ENCODE peak calls at places on chromosomes 13 and 19, in eight cellular contexts. G is pancreas, W is stomach, L is upper lobe of right lung, P is adrenal gland, E is cardiac fibroblast, B is heart right ventricle, H is HAP-1. M is an unnamed sample.
A peak's percentile ranks its signal among the peaks of the same experiment; 100 is the strongest.

GRCh38 chr13:30094015-30094533 is 213.3 kb downstream of the KATNAL1 start:
- DNase-seq in G (no peak), W (no peak), L (no peak), P (no peak), E (no peak), B (no peak), H (no peak), M (no peak)

GRCh38 chr19:52785506-52785905 is 1.1 kb downstream of the ZNF600 start:
- DNase-seq in G (no peak), W (no peak), L (peak; percentile 3), P (no peak), E (no peak), B (no peak), H (no peak), M (no peak)

GRCh38 chr19:6379744-6380143 is 4.0 kb upstream of the PSPN start:
- DNase-seq in G (no peak), W (no peak), L (no peak), P (no peak), E (no peak), B (no peak), H (no peak), M (no peak)

GRCh38 chr19:55028757-55029156 is 9.3 kb downstream of the GP6 start:
- DNase-seq in G (no peak), W (no peak), L (no peak), P (no peak), E (no peak), B (no peak), H (no peak), M (no peak)

GRCh38 chr19:48713041-48713863 is 6.3 kb downstream of the MAMSTR start:
- DNase-seq in G (peak; percentile 34), W (no peak), L (no peak), P (no peak), E (no peak), B (no peak), H (peak; percentile 64), M (no peak)

GRCh38 chr19:17777840-17778620 is 16.9 kb upstream of the B3GNT3 start:
- DNase-seq in G (no peak), W (peak; percentile 79), L (peak; percentile 90), P (peak; percentile 47), E (peak; percentile 43), B (peak; percentile 54), H (peak; percentile 29), M (no peak)

GRCh38 chr13:105979586-105979985 is 555.9 kb downstream of the EFNB2 start:
- DNase-seq in G (peak; percentile 21), W (peak; percentile 45), L (no peak), P (no peak), E (peak; percentile 22), B (no peak), H (no peak), M (no peak)

GRCh38 chr19:33194884-33195710 is 967 bp downstream of the LRP3 start:
- DNase-seq in G (no peak), W (peak; percentile 34), L (peak; percentile 69), P (peak; percentile 72), E (peak; percentile 65), B (no peak), H (peak; percentile 34), M (no peak)

GRCh38 chr13:93098972-93099371 is 127.6 kb upstream of the GPC6 start:
- DNase-seq in G (peak; percentile 3), W (peak; percentile 44), L (no peak), P (peak; percentile 24), E (no peak), B (no peak), H (no peak), M (no peak)

DNA sequence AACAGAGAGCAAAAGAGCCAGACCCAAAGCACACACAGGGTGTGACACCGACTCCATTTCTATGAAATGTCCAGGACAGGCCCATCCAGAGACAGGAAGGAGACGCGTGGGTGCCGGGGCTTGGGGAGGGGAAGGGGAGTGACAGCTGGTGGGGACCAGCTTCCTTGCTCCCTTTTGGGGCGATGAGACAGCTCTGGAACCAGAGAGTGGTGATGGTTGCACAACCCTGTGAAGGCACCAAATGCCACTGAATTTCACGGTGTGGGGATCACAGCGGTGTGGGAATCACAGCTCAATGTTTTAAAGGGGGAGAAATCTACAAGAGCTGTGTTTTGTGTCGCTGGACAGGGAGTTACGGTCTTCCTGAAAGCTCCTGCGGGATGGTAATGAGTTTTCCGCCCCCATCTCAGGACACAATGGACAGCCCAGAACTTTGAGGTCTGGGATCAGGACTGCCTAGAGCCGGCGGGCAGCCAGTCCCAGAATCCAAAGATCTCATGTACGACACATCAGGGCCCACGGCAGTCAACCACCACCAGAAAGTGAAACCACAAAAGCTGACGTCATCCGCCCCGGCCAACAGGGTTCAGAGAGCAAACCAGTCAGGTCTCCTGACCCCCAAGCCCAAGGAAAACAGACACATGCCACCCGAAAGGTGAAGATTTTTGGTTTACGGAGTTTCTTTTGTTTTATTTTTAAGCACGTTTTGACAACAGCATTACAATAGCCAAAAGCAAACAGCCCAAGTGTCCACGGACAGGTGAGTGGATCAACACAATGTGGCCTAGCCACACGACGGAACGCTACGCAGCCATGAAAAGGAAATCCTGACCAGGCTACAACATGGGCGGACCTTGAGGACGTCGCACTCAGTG is 7.3 kb downstream of the SGTA start:
- DNase-seq in G (no peak), W (peak; percentile 64), L (peak; percentile 81), P (peak; percentile 72), E (peak; percentile 39), B (peak; percentile 54), H (no peak), M (peak; percentile 26)
- H3K4me3 ChIP-seq in G (no peak overlapping the region), W (peak overlapping the region; percentile 5), L (peak overlapping the region; percentile 34), P (no peak overlapping the region), E (peak overlapping the region; percentile 33), B (peak overlapping the region; percentile 17), H (no peak overlapping the region), M (no peak overlapping the region)

DNA sequence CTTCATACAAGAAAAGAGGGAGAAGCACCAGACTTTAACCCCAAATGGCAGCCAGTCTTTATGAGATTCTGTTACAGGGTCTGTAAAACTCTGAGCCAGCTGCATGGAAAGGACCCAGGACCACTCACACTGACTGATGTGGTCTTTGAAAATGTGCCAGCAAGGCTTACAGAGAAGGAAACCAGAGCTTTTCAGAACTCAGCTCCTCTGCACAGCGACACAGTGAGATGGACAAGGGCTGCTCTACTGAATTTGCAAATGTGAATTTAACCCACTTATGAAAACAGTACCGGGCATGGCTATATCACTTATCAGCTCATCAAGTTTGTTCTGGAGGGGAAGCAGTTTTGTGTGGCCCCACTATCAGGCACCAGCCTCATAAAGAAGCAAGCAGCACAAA is 98.8 kb upstream of the SERP2 start:
- DNase-seq in G (no peak), W (no peak), L (no peak), P (no peak), E (no peak), B (no peak), H (no peak), M (no peak)
- H3K4me3 ChIP-seq in G (no peak overlapping the region), W (no peak overlapping the region), L (peak overlapping the region; percentile 25), P (no peak overlapping the region), E (no peak overlapping the region), B (no peak overlapping the region), H (no peak overlapping the region), M (no peak overlapping the region)

DNA sequence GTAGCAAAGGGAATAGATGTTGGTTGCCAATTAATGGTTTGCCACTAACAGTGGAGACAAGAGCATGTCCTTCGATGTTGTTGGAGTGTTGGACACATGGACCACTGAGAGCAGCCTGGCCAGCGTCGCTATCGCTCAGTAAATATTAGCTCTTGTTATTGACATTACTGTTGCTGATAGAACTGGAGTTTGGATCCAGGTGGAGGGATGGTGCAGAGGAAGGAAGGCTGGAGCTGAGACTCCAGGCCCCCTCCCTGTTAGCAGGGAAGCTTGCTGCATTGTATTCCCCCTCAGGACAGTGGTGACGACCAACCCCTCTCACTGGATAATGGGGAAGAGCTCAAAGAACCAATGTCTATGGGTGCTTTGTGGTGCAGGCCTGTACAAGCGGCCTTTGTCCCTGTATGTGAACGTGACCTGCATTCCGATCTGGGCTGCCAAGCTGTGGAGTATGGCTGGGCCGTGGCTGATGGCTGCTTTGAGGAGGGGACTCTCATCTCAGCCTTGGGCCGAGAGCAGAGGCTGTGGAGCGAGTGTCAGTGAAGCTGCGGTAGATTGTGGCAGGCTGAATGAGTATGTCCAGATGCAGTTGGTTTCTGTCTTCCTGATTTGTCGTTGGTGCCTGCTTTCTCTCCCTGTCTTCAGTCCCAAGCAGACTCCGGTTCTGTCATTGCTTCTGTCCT is 7.0 kb downstream of the CLASRP start:
- DNase-seq in G (no peak), W (peak; percentile 62), L (no peak), P (peak; percentile 34), E (no peak), B (no peak), H (no peak), M (no peak)
- H3K4me3 ChIP-seq in G (no peak overlapping the region), W (peak overlapping the region; percentile 32), L (no peak overlapping the region), P (no peak overlapping the region), E (no peak overlapping the region), B (no peak overlapping the region), H (no peak overlapping the region), M (no peak overlapping the region)

GRCh38 chr19:542173-542866 is 1.5 kb upstream of the GZMM start:
- DNase-seq in G (no peak), W (no peak), L (no peak), P (no peak), E (no peak), B (no peak), H (no peak), M (no peak)

GRCh38 chr19:541699-542098 is 2.2 kb upstream of the GZMM start:
- DNase-seq in G (no peak), W (no peak), L (no peak), P (no peak), E (no peak), B (no peak), H (no peak), M (no peak)

GRCh38 chr19:538641-539428 is 5.0 kb upstream of the GZMM start:
- DNase-seq in G (no peak), W (no peak), L (no peak), P (no peak), E (no peak), B (no peak), H (no peak), M (no peak)

GRCh38 chr19:539429-540030 is 4.3 kb upstream of the GZMM start:
- DNase-seq in G (no peak), W (no peak), L (no peak), P (no peak), E (no peak), B (no peak), H (no peak), M (no peak)

GRCh38 chr19:540867-541637 is 2.8 kb upstream of the GZMM start:
- DNase-seq in G (no peak), W (no peak), L (no peak), P (no peak), E (no peak), B (no peak), H (no peak), M (no peak)
- H3K4me3 ChIP-seq in G (no peak overlapping the region), W (no peak overlapping the region), L (no peak overlapping the region), P (no peak overlapping the region), E (no peak overlapping the region), B (no peak overlapping the region), H (no peak overlapping the region), M (no peak overlapping the region)

M was measured in astrocyte of the cerebellum.